ENCODE peak calls at places on chromosomes 7 and 10, in six cellular contexts. J is trophoblast cell, T is IMR-90, D is neuronal stem cell, I is H1, U is mesenchymal stem cell. X is an unnamed sample.

GRCh38 chr7:108347616-108348015 is 108.6 kb downstream of the NRCAM start:
- DNase-seq in J (no peak), T (peak; percentile 49), D (peak; percentile 80), I (peak; percentile 76), U (peak; percentile 26), X (peak; percentile 77)

GRCh38 chr10:112388548-112388947 is 14.6 kb downstream of the ACSL5 start:
- DNase-seq in J (no peak), T (no peak), D (no peak), I (no peak), U (no peak), X (no peak)

GRCh38 chr10:25869067-25869591 is 64.9 kb upstream of the MYO3A start:
- DNase-seq in J (no peak), T (no peak), D (no peak), I (no peak), U (no peak), X (no peak)

GRCh38 chr10:1635340-1635739 is 102.0 kb downstream of the ADARB2 start:
- DNase-seq in J (no peak), T (no peak), D (no peak), I (no peak), U (no peak), X (no peak)

GRCh38 chr7:100895956-100896742 is 461 bp upstream of the ACHE start:
- DNase-seq in J (no peak), T (no peak), D (no peak), I (peak; percentile 76), U (no peak), X (peak; percentile 73)

GRCh38 chr7:90613088-90613498 is 17.0 kb downstream of the CDK14 start:
- DNase-seq in J (no peak), T (peak; percentile 43), D (no peak), I (no peak), U (peak; percentile 77), X (no peak)

GRCh38 chr7:39971924-39972323 is 21.9 kb downstream of the CDK13 start:
- DNase-seq in J (no peak), T (no peak), D (no peak), I (no peak), U (no peak), X (no peak)

GRCh38 chr7:155652156-155653124 is 8.0 kb downstream of the RBM33 start:
- DNase-seq in J (no peak), T (peak; percentile 76), D (no peak), I (no peak), U (no peak), X (no peak)

GRCh38 chr7:106346678-106347217 is 62.0 kb upstream of the NAMPT start:
- DNase-seq in J (peak; percentile 77), T (peak; percentile 97), D (no peak), I (no peak), U (peak; percentile 98), X (no peak)

GRCh38 chr7:74130518-74130917 is 43.6 kb upstream of the EIF4H start:
- DNase-seq in J (no peak), T (no peak), D (no peak), I (no peak), U (no peak), X (no peak)

GRCh38 chr10:129614341-129614740 is 147.3 kb downstream of the MGMT start:
- DNase-seq in J (no peak), T (no peak), D (no peak), I (no peak), U (no peak), X (no peak)

GRCh38 chr10:77156406-77156879 is 481.2 kb downstream of the KCNMA1 start:
- DNase-seq in J (no peak), T (peak; percentile 75), D (no peak), I (no peak), U (peak; percentile 50), X (no peak)

GRCh38 chr7:12715372-12716133 is 28.1 kb downstream of the ARL4A start:
- DNase-seq in J (peak; percentile 6), T (peak; percentile 95), D (peak; percentile 64), I (peak; percentile 53), U (peak; percentile 91), X (peak; percentile 76)
- H2BK120ac ChIP-seq in J (no peak overlapping the region), T (peak overlapping the region; percentile 91), D (no peak overlapping the region), I (peak overlapping the region; percentile 17), U (no peak overlapping the region), X (no peak overlapping the region)

DNA sequence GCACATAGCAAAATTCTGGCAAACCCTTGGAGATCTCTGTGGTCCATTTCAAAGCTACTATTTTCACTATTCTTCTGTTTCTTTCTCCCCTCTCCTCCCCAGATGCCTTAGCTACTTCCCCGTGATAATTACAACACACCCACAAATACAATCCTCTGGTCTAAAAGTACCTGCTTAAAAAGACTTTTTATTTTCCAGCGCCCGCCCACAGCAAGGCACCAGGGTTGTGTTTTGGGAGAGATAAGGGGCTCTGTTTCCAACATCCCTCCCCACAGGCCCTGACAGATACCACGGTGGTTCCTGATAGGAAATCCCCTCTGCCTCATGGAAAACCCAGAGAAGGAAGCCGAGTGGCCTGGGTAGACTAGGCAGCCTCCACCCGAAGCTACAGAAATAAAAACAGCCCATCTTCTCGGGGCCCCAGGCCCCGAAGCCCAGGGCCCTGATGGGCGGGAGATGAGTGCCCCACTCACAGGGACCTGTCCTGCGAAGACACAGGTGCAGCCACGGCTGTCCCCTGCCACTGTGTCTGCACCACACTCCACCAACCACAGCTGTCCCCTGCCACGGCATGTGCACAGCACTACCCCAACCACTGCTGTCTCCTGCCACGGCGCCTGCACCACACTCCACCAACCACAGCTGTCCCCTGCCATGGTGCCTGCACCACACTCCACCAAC is 19.7 kb downstream of the CALML5 start:
- DNase-seq in J (no peak), T (no peak), D (no peak), I (no peak), U (no peak), X (peak; percentile 16)
- H2AFZ ChIP-seq in J (no peak overlapping the region), T (peak overlapping the region; percentile 5), D (no peak overlapping the region), I (no peak overlapping the region), U (no peak overlapping the region), X (no peak overlapping the region)

GRCh38 chr10:23999445-23999844 is 209.5 kb upstream of the KIAA1217 start:
- DNase-seq in J (no peak), T (no peak), D (no peak), I (no peak), U (no peak), X (no peak)
- H3K23ac ChIP-seq in J (no peak overlapping the region), T (no peak overlapping the region), D (no peak overlapping the region), I (no peak overlapping the region), U (no peak overlapping the region), X (no peak overlapping the region)

GRCh38 chr10:69801094-69801433 is 642 bp upstream of the COL13A1 start:
- DNase-seq in J (no peak), T (peak; percentile 55), D (peak; percentile 33), I (peak; percentile 88), U (peak; percentile 72), X (peak; percentile 92)

GRCh38 chr10:69802424-69803161 is 887 bp downstream of the COL13A1 start:
- DNase-seq in J (no peak), T (peak; percentile 56), D (peak; percentile 57), I (peak; percentile 72), U (peak; percentile 73), X (peak; percentile 55)

GRCh38 chr10:69801434-69802315 is at the start of gene COL13A1:
- DNase-seq in J (no peak), T (peak; percentile 75), D (peak; percentile 74), I (peak; percentile 89), U (peak; percentile 81), X (peak; percentile 93)

GRCh38 chr10:69800109-69800508 is 1.6 kb upstream of the COL13A1 start:
- DNase-seq in J (no peak), T (peak; percentile 75), D (peak; percentile 67), I (peak; percentile 74), U (peak; percentile 81), X (peak; percentile 76)

GRCh38 chr10:69800665-69801064 is 1.0 kb upstream of the COL13A1 start:
- DNase-seq in J (no peak), T (no peak), D (no peak), I (no peak), U (no peak), X (no peak)
- H2BK120ac ChIP-seq in J (no peak overlapping the region), T (no peak overlapping the region), D (no peak overlapping the region), I (no peak overlapping the region), U (no peak overlapping the region), X (no peak overlapping the region)

GRCh38 chr7:130650616-130651015 is 17.9 kb downstream of the COPG2 start:
- DNase-seq in J (no peak), T (no peak), D (no peak), I (no peak), U (peak; percentile 6), X (no peak)

GRCh38 chr7:130654850-130655249 is 13.7 kb downstream of the COPG2 start:
- DNase-seq in J (no peak), T (no peak), D (no peak), I (no peak), U (no peak), X (no peak)

GRCh38 chr7:130648580-130648979 is 20.0 kb downstream of the COPG2 start:
- DNase-seq in J (no peak), T (no peak), D (no peak), I (no peak), U (no peak), X (no peak)

DNA sequence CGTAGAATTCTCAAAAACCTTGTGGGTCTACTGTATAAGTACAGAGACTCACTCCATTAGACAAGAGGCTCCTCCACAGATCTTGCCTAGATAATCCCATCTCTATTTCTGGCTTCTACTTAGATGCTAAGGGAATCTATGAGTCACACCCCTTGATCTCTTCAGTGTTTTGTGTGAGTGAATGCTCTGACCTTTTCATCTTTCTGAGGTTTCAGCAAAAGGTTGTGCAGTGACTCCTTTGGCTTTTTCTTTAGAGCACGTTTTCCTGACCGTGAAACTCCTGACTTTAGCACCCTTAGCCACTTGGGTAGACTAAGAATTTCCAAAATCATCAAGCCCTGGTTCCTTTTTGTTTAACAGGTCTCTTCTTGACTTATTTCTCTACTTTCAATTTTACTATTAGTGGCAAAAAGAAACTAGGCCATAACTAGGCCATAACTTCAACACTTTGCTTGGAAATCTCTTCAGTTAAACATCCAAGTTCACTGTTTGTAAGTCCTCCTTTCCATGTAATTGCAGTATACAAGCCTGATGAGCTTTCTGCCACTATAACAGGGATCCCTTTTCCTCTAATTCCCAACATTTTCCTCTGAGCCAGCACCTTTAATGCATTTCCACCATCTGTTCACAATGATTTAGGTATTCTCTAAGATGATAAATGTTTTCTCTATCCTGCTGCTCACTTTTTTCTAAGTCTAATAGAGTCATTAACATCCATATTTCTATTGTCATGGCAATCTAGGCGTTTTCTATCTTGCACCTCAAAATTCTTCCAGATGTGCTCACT is 19.4 kb downstream of the COPG2 start:
- DNase-seq in J (no peak), T (peak; percentile 86), D (no peak), I (no peak), U (peak; percentile 92), X (no peak)
- H2AFZ ChIP-seq in J (no peak overlapping the region), T (no peak overlapping the region), D (no peak overlapping the region), I (no peak overlapping the region), U (no peak overlapping the region), X (no peak overlapping the region)

X was measured in H9.